ENCODE peak calls at places on chromosomes 2 and 18, in eight cellular contexts. G, A, Y, E, D, F, C and H are unnamed samples.

GRCh38 chr2:120012363-120012762 is 514 bp upstream of the EPB41L5 start:
- DNase-seq in A (no peak), D (no peak), F (no peak), Y (no peak), G (no peak), E (no peak), C (no peak), H (no peak)

GRCh38 chr2:224155371-224155770 is 116.3 kb upstream of the SERPINE2 start:
- DNase-seq in E (no peak), A (no peak), Y (no peak), G (no peak), C (no peak), D (no peak), F (no peak), H (no peak)

GRCh38 chr2:212686285-212686895 is 147.8 kb upstream of the ERBB4 start:
- DNase-seq in G (peak), F (peak), Y (peak), E (peak), D (peak), A (peak), C (peak), H (peak)

GRCh38 chr2:20472569-20472968 is 25.7 kb downstream of the RHOB start:
- DNase-seq in G (no peak), F (peak), C (no peak), E (no peak), A (no peak), Y (no peak), D (no peak), H (no peak)

GRCh38 chr2:99424391-99424790 is 65.4 kb downstream of the REV1 start:
- DNase-seq in A (no peak), Y (no peak), F (no peak), C (no peak), E (no peak), D (no peak), G (no peak), H (no peak)

GRCh38 chr2:120798569-120799215 is 63.0 kb downstream of the GLI2 start:
- DNase-seq in E (no peak), C (no peak), Y (no peak), G (no peak), D (no peak), F (no peak), A (no peak), H (no peak)

GRCh38 chr2:37829616-37830385 is 95.3 kb upstream of the RMDN2 start:
- DNase-seq in Y (no peak), C (no peak), G (no peak), F (no peak), A (no peak), D (no peak), E (no peak), H (no peak)

GRCh38 chr2:12857891-12858290 is 141.2 kb downstream of the TRIB2 start:
- DNase-seq in E (no peak), Y (no peak), G (no peak), F (no peak), D (no peak), C (peak), A (no peak), H (no peak)

GRCh38 chr2:216956820-216957493 is 97.1 kb upstream of the TNP1 start:
- DNase-seq in G (no peak), Y (no peak), E (no peak), D (no peak), F (no peak), C (no peak), A (no peak), H (no peak)

GRCh38 chr2:105421053-105421452 is 22.2 kb upstream of the FHL2 start:
- DNase-seq in G (no peak), D (no peak), F (no peak), C (no peak), Y (no peak), A (no peak), E (no peak), H (no peak)

GRCh38 chr2:107276034-107276433 is 390.1 kb upstream of the ST6GAL2 start:
- DNase-seq in Y (no peak), C (no peak), E (no peak), A (no peak), D (no peak), G (no peak), F (no peak), H (no peak)

GRCh38 chr2:4979127-4979526 is 713.1 kb upstream of the SOX11 start:
- DNase-seq in A (no peak), Y (no peak), C (no peak), E (no peak), G (no peak), D (no peak), F (no peak), H (no peak)

GRCh38 chr2:219570194-219570923 is 980 bp downstream of the OBSL1 start:
- DNase-seq in Y (peak), C (peak), F (no peak), G (no peak), A (no peak), D (no peak), E (no peak), H (peak)

GRCh38 chr2:200288670-200289429 is 17.6 kb upstream of the SPATS2L start:
- DNase-seq in G (no peak), Y (no peak), C (peak), E (no peak), D (no peak), A (no peak), F (no peak), H (no peak)

GRCh38 chr2:13543550-13543949 is 826.8 kb downstream of the TRIB2 start:
- DNase-seq in G (no peak), C (no peak), Y (no peak), E (no peak), D (no peak), A (no peak), F (no peak), H (no peak)

GRCh38 chr2:2765839-2766495 is 434.9 kb upstream of the MYT1L start:
- DNase-seq in D (no peak), Y (no peak), G (no peak), E (no peak), C (no peak), F (no peak), A (no peak), H (no peak)

GRCh38 chr18:37403100-37403781 is 162.4 kb downstream of the CELF4 start:
- DNase-seq in D (no peak), E (no peak), C (peak), A (no peak), Y (no peak), F (no peak), G (no peak), H (no peak)

GRCh38 chr2:207766697-207767460 is 2.8 kb downstream of the FZD5 start:
- DNase-seq in D (no peak), F (no peak), G (no peak), E (peak), A (peak), C (no peak), Y (peak), H (peak)

GRCh38 chr2:24969784-24970183 is 2.0 kb downstream of the DNAJC27 start:
- DNase-seq in A (no peak), C (no peak), Y (no peak), D (no peak), G (no peak), F (no peak), E (no peak), H (no peak)

GRCh38 chr2:120477831-120478481 is 132.0 kb downstream of the INHBB start:
- DNase-seq in D (no peak), C (no peak), G (no peak), E (no peak), Y (no peak), F (no peak), A (no peak), H (no peak)

GRCh38 chr2:27720004-27720551 is 51.4 kb upstream of the MRPL33 start:
- DNase-seq in D (no peak), Y (no peak), G (no peak), A (no peak), F (peak), E (peak), C (peak), H (no peak)

GRCh38 chr2:170222842-170223241 is 44.9 kb downstream of the MYO3B start:
- DNase-seq in D (peak), Y (no peak), G (no peak), A (no peak), C (no peak), E (no peak), F (no peak), H (no peak)

GRCh38 chr2:42103829-42104228 is 56.0 kb downstream of the PKDCC start:
- DNase-seq in D (no peak), C (no peak), G (no peak), F (no peak), Y (no peak), E (no peak), A (no peak), H (no peak)

GRCh38 chr18:42781298-42781815 is 334.1 kb downstream of the RIT2 start:
- DNase-seq in Y (no peak), E (no peak), C (no peak), D (no peak), A (no peak), G (no peak), F (no peak), H (no peak)

GRCh38 chr18:33826151-33826550 is 248.1 kb downstream of the ASXL3 start:
- DNase-seq in F (no peak), G (no peak), C (no peak), E (no peak), Y (no peak), D (no peak), A (no peak), H (no peak)

GRCh38 chr2:202339052-202339870 is 36.9 kb upstream of the BMPR2 start:
- DNase-seq in E (no peak), Y (no peak), C (peak), G (no peak), D (no peak), F (no peak), A (no peak), H (no peak)

GRCh38 chr2:85621338-85621737 is 5.4 kb downstream of the USP39 start:
- DNase-seq in F (no peak), G (no peak), A (no peak), E (no peak), C (no peak), Y (no peak), D (no peak), H (no peak)

GRCh38 chr2:187188783-187189631 is 259.0 kb downstream of the CALCRL start:
- DNase-seq in F (no peak), G (no peak), D (no peak), E (no peak), A (no peak), Y (no peak), C (no peak), H (no peak)

GRCh38 chr18:23964282-23965238 is 50.0 kb upstream of the TTC39C start:
- DNase-seq in Y (no peak), F (no peak), G (no peak), E (peak), C (no peak), A (no peak), D (no peak), H (no peak)

GRCh38 chr2:207768891-207769596 is 662 bp downstream of the FZD5 start:
- DNase-seq in Y (no peak), F (peak), G (no peak), D (no peak), A (no peak), C (peak), E (peak), H (peak)

GRCh38 chr2:134160793-134161504 is 92.9 kb upstream of the MGAT5 start:
- DNase-seq in G (no peak), C (no peak), Y (peak), E (no peak), F (no peak), D (no peak), A (no peak), H (no peak)

GRCh38 chr18:12621737-12622306 is 36.1 kb downstream of the SPIRE1 start:
- DNase-seq in G (no peak), D (no peak), E (no peak), A (no peak), C (peak), Y (no peak), F (no peak), H (no peak)

GRCh38 chr2:61220768-61221167 is 58.8 kb downstream of the C2orf74 start:
- DNase-seq in A (no peak), Y (no peak), D (no peak), C (peak), F (no peak), E (no peak), G (no peak), H (no peak)

GRCh38 chr2:236236559-236237450 is 27.4 kb downstream of the ASB18 start:
- DNase-seq in C (no peak), Y (peak), G (no peak), E (no peak), A (no peak), D (no peak), F (no peak), H (no peak)

GRCh38 chr2:127080226-127080940 is 26.6 kb downstream of the BIN1 start:
- DNase-seq in C (no peak), E (peak), Y (no peak), A (no peak), G (no peak), D (no peak), F (no peak), H (no peak)

GRCh38 chr2:47205576-47206141 is 50.6 kb upstream of the STPG4 start:
- DNase-seq in D (peak), Y (no peak), C (no peak), F (no peak), G (no peak), E (no peak), A (no peak), H (no peak)

GRCh38 chr2:119371111-119371510 is 4.3 kb downstream of the DBI start:
- DNase-seq in A (no peak), C (no peak), E (no peak), F (no peak), Y (no peak), G (no peak), D (peak), H (no peak)

GRCh38 chr2:183164111-183165015 is 40.1 kb downstream of the NUP35 start:
- DNase-seq in C (no peak), Y (no peak), F (no peak), G (no peak), D (no peak), E (no peak), A (no peak), H (no peak)

GRCh38 chr2:111159640-111160039 is 38.9 kb downstream of the BCL2L11 start:
- DNase-seq in C (no peak), F (no peak), A (no peak), D (no peak), G (no peak), Y (no peak), E (no peak), H (no peak)